ENCODE peak calls at places on chromosomes 12 and 14, in five cellular contexts. F, J, M, W and R are unnamed samples. For H3K4me1, the result is how much of the 10 kb centered on the place peaks cover.

GRCh38 chr12:44531349-44531905 is 344.7 kb downstream of the NELL2 start:
- DNase-seq in F (no peak), J (no peak), M (no peak), W (no peak), R (no peak)

GRCh38 chr14:89121961-89122675 is 294.9 kb downstream of the FOXN3 start:
- DNase-seq in F (peak), J (no peak), M (no peak), W (no peak), R (peak)

GRCh38 chr14:69582207-69582606 is 7.5 kb upstream of the CCDC177 start:
- DNase-seq in F (no peak), J (no peak), M (no peak), W (no peak), R (no peak)

GRCh38 chr14:63902375-63902976 is 49.7 kb downstream of the SYNE2 start:
- DNase-seq in F (no peak), J (no peak), M (no peak), W (no peak), R (no peak)

GRCh38 chr14:66017960-66018359 is 468.2 kb upstream of the CCDC196 start:
- DNase-seq in F (no peak), J (no peak), M (no peak), W (no peak), R (no peak)

GRCh38 chr14:96352708-96353107 is 10.4 kb downstream of the ATG2B start:
- DNase-seq in F (no peak), J (no peak), M (no peak), W (no peak), R (no peak)

GRCh38 chr14:87187787-87188186 is 805.2 kb downstream of the GALC start:
- DNase-seq in F (no peak), J (no peak), M (no peak), W (no peak), R (no peak)

GRCh38 chr12:123900898-123901376 is 71.7 kb downstream of the CCDC92 start:
- DNase-seq in F (peak), J (no peak), M (no peak), W (no peak), R (no peak)

GRCh38 chr14:93960108-93960475 is 16.3 kb downstream of the ASB2 start:
- DNase-seq in F (no peak), J (no peak), M (no peak), W (no peak), R (no peak)

GRCh38 chr12:124847675-124848074 is 16.0 kb downstream of the SCARB1 start:
- DNase-seq in F (no peak), J (no peak), M (no peak), W (no peak), R (no peak)

GRCh38 chr12:103626498-103626897 is 39.4 kb downstream of the STAB2 start:
- DNase-seq in F (peak), J (peak), M (no peak), W (peak), R (peak)

GRCh38 chr14:92321701-92322100 is 1.3 kb upstream of the SLC24A4 start:
- DNase-seq in F (no peak), J (no peak), M (no peak), W (no peak), R (no peak)
- H3K4me1 ChIP-seq in F (under half), J (under half), M (under half), W (under half), R (under half)

GRCh38 chr12:79514730-79515525 is 175.8 kb downstream of the PAWR start:
- DNase-seq in F (no peak), J (no peak), M (no peak), W (no peak), R (no peak)
- H3K27ac ChIP-seq in F (no peak), J (no peak), M (no peak), W (no peak), R (no peak)

GRCh38 chr12:55817352-55818139 is at the start of the genes ORMDL2 and SARNP:
- DNase-seq in F (peak), J (peak), M (peak), W (peak), R (peak)

GRCh38 chr12:55820679-55821078 is 2.8 kb downstream of the ORMDL2 start:
- DNase-seq in F (no peak), J (peak), M (no peak), W (no peak), R (no peak)

GRCh38 chr12:55818886-55819285 is 1.0 kb downstream of the ORMDL2 start:
- DNase-seq in F (no peak), J (no peak), M (no peak), W (no peak), R (no peak)

GRCh38 chr12:55816876-55817351 is 610 bp downstream of the SARNP start:
- DNase-seq in F (peak), J (peak), M (no peak), W (no peak), R (no peak)

DNA sequence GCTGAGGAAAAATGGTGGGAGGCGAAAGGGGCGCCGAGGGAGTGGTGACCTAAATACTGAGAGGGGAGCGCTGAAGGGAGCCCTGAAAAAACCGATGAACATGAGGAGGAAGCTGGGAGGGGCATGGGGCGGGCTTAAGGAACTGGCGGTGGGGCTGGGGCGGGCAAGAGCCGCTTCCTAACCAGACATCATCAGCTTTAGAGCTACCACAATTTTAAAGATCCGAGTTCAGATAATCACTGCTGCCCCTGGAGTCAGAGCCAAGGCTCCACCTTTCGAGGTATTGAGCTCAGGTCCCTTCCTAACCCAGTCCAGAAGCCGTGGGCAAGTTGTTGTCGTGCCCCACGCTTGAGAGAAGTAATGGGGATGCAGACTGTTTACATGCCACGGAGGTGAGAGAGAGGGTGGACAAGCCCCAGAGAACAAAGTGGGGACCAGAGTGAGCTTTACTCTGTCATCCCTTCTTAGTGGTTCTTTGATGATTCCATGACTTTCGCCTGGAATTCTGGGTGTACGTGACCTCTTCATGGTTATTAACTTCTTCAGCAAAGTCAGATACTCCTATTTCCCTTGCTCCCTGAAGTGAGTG is 393 bp downstream of the ORMDL2 start:
- DNase-seq in F (no peak), J (no peak), M (no peak), W (no peak), R (no peak)
- H3K4me1 ChIP-seq in F (under half), J (under half), M (under half), W (half or more), R (under half)

GRCh38 chr14:99003646-99004045 is 268.4 kb downstream of the BCL11B start:
- DNase-seq in F (no peak), J (no peak), M (no peak), W (no peak), R (no peak)
- H3K27ac ChIP-seq in F (no peak), J (no peak), M (no peak), W (no peak), R (no peak)

GRCh38 chr14:21184252-21184651 is 28.4 kb upstream of the OR5AU1 start:
- DNase-seq in F (no peak), J (no peak), M (no peak), W (no peak), R (no peak)
- H3K4me1 ChIP-seq in F (under half), J (under half), M (under half), W (under half), R (under half)